ENCODE peak calls at places on chromosome 21, in six cellular contexts. B is uterus, R is pancreas, V is tibial nerve, K is IMR-90, P is Panc1. L is an unnamed sample. For H3K36me3, the result is how much of the 10 kb centered on the place peaks cover.

GRCh38 chr21:33230518-33231324 is 983 bp downstream of the IFNAR2 start:
- DNase-seq in B (peak), R (peak), V (no peak), K (peak), P (no peak), L (peak)

GRCh38 chr21:38721055-38721454 is 84.7 kb upstream of the ETS2 start:
- DNase-seq in B (no peak), R (no peak), V (no peak), K (no peak), P (no peak), L (no peak)

GRCh38 chr21:26473471-26473870 is 99.6 kb downstream of the CYYR1 start:
- DNase-seq in B (no peak), R (no peak), V (no peak), K (no peak), P (no peak), L (no peak)

GRCh38 chr21:41247561-41247968 is 69.0 kb upstream of the FAM3B start:
- DNase-seq in B (no peak), R (peak), V (no peak), K (peak), P (no peak), L (no peak)

GRCh38 chr21:38950388-38951094 is 144.8 kb downstream of the ETS2 start:
- DNase-seq in B (peak), R (no peak), V (no peak), K (peak), P (no peak), L (no peak)

GRCh38 chr21:31908106-31909031 is 35.5 kb downstream of the HUNK start:
- DNase-seq in B (peak), R (peak), V (no peak), K (peak), P (no peak), L (no peak)

GRCh38 chr21:15058718-15059316 is 6.0 kb downstream of the NRIP1 start:
- DNase-seq in B (no peak), R (no peak), V (no peak), K (peak), P (no peak), L (no peak)

GRCh38 chr21:32203877-32204480 is 74.9 kb downstream of the MIS18A start:
- DNase-seq in B (no peak), R (no peak), V (no peak), K (no peak), P (no peak), L (no peak)

GRCh38 chr21:15592271-15592860 is 137.4 kb upstream of the USP25 start:
- DNase-seq in B (no peak), R (no peak), V (no peak), K (peak), P (peak), L (no peak)

GRCh38 chr21:39518055-39518844 is 66.5 kb downstream of the SH3BGR start:
- DNase-seq in B (peak), R (peak), V (no peak), K (peak), P (peak), L (no peak)

GRCh38 chr21:25885880-25886279 is 151.1 kb downstream of the GABPA start:
- DNase-seq in B (no peak), R (no peak), V (no peak), K (no peak), P (no peak), L (no peak)

GRCh38 chr21:20802201-20802600 is 196.0 kb upstream of the NCAM2 start:
- DNase-seq in B (no peak), R (no peak), V (no peak), K (no peak), P (no peak), L (no peak)

GRCh38 chr21:20997633-20998455 is at the start of gene NCAM2:
- DNase-seq in B (peak), R (peak), V (peak), K (peak), P (no peak), L (peak)

GRCh38 chr21:31497939-31498338 is 153.9 kb upstream of the TIAM1 start:
- DNase-seq in B (no peak), R (no peak), V (no peak), K (no peak), P (no peak), L (no peak)

GRCh38 chr21:30349572-30349971 is 1.2 kb upstream of the KRTAP23-1 start:
- DNase-seq in B (no peak), R (no peak), V (no peak), K (no peak), P (no peak), L (no peak)

GRCh38 chr21:33402011-33402979 is 918 bp upstream of the IFNGR2 start:
- DNase-seq in B (peak), R (no peak), V (peak), K (peak), P (no peak), L (peak)

GRCh38 chr21:32524010-32524719 is 61.2 kb downstream of the TCP10L start:
- DNase-seq in B (peak), R (no peak), V (no peak), K (peak), P (no peak), L (peak)

GRCh38 chr21:39173999-39174398 is 9.3 kb downstream of the PSMG1 start:
- DNase-seq in B (no peak), R (no peak), V (no peak), K (no peak), P (no peak), L (no peak)

GRCh38 chr21:33036430-33037162 is 10.9 kb downstream of the OLIG2 start:
- DNase-seq in B (no peak), R (no peak), V (no peak), K (peak), P (no peak), L (no peak)

GRCh38 chr21:33543505-33544129 is 779 bp downstream of the SON start:
- DNase-seq in B (no peak), R (peak), V (peak), K (no peak), P (no peak), L (peak)

GRCh38 chr21:41643246-41643966 is 123.4 kb downstream of the RIPK4 start:
- DNase-seq in B (no peak), R (no peak), V (no peak), K (no peak), P (no peak), L (no peak)

GRCh38 chr21:15441999-15442398 is 287.8 kb upstream of the USP25 start:
- DNase-seq in B (no peak), R (no peak), V (no peak), K (no peak), P (no peak), L (no peak)

GRCh38 chr21:38468989-38469388 is 29.3 kb downstream of the ERG start:
- DNase-seq in B (no peak), R (no peak), V (no peak), K (no peak), P (no peak), L (no peak)

GRCh38 chr21:15005391-15005790 is 59.4 kb downstream of the NRIP1 start:
- DNase-seq in B (peak), R (no peak), V (no peak), K (peak), P (no peak), L (no peak)

GRCh38 chr21:38917045-38917774 is 111.5 kb downstream of the ETS2 start:
- DNase-seq in B (peak), R (no peak), V (no peak), K (no peak), P (no peak), L (no peak)

GRCh38 chr21:39006653-39007417 is 176.4 kb downstream of the PSMG1 start:
- DNase-seq in B (peak), R (no peak), V (peak), K (no peak), P (no peak), L (peak)

GRCh38 chr21:36693144-36694040 is 5.5 kb upstream of the SIM2 start:
- DNase-seq in B (no peak), R (no peak), V (no peak), K (no peak), P (no peak), L (no peak)

GRCh38 chr21:26756491-26757159 is 88.6 kb downstream of the ADAMTS1 start:
- DNase-seq in B (no peak), R (no peak), V (no peak), K (peak), P (no peak), L (no peak)

GRCh38 chr21:41186763-41187536 is 19.0 kb downstream of the BACE2 start:
- DNase-seq in B (no peak), R (no peak), V (no peak), K (no peak), P (no peak), L (no peak)

GRCh38 chr21:38661296-38662223 is 144.2 kb upstream of the ETS2 start:
- DNase-seq in B (peak), R (no peak), V (no peak), K (peak), P (no peak), L (peak)

GRCh38 chr21:41623945-41624344 is 116.0 kb upstream of the TMPRSS2 start:
- DNase-seq in B (no peak), R (no peak), V (no peak), K (no peak), P (no peak), L (no peak)

GRCh38 chr21:23218667-23219066 is 2220.5 kb downstream of the NCAM2 start:
- DNase-seq in B (no peak), R (no peak), V (no peak), K (no peak), P (no peak), L (no peak)

GRCh38 chr21:38999148-38999547 is 184.1 kb downstream of the PSMG1 start:
- DNase-seq in B (no peak), R (no peak), V (no peak), K (peak), P (no peak), L (no peak)

DNA sequence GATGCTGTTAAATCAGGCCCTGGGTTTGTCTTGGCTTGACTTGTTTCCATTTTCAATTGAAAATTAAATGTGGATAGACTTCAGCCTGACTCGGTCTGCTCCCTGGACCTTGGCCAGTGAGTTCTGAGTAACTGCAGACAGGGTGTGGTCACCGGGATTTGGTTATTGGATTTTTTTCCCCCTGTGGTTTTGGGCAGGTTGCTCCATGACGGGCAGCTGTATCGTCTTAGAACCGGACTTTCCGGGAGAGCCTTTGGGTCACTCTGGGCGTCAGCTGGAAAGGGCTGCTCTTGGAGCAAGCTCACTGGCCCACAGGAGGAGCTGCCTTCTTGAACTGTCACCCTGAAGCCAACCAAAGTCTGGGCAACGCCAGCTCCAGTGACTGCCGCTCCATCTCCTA is 75.0 kb downstream of the CLIC6 start:
- DNase-seq in B (no peak), R (peak), V (peak), K (peak), P (no peak), L (peak)
- H3K27ac ChIP-seq in B (no peak), R (no peak), V (no peak), K (no peak), P (no peak), L (no peak)

GRCh38 chr21:46393941-46394818 is 64.5 kb upstream of the DIP2A start:
- DNase-seq in B (no peak), R (no peak), V (no peak), K (no peak), P (no peak), L (no peak)

GRCh38 chr21:46391773-46392172 is 66.9 kb upstream of the DIP2A start:
- DNase-seq in B (no peak), R (no peak), V (no peak), K (no peak), P (no peak), L (no peak)

GRCh38 chr21:46392921-46393320 is 65.8 kb upstream of the DIP2A start:
- DNase-seq in B (peak), R (no peak), V (peak), K (peak), P (no peak), L (peak)

GRCh38 chr21:46394819-46395152 is 63.9 kb upstream of the DIP2A start:
- DNase-seq in B (no peak), R (no peak), V (no peak), K (no peak), P (no peak), L (no peak)

DNA sequence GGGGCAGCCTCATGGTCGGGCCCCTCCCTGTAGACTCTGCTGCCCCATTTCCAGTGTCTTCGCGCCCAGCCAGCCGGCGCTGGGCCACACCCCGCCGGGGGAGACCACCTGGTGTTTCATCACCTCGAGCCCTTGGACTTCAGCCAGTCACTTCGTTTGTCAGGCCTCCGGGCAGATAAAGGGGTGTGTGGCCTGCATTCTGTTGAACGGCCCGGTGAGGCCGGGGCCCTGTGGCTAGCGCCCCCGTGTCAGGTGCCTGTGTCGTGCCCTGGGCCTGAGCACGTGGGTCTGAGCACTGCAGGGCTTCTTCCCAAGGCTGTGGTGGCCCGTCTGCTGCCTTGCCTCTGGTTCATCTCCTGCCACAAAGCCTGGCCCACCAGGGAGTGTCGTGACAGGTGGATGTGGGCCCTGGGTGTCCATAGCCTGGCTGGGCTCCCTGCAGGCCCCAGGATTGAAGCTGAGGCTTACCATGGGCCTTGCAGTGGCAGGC is 65.2 kb upstream of the DIP2A start:
- DNase-seq in B (peak), R (no peak), V (no peak), K (no peak), P (no peak), L (peak)
- H3K36me3 ChIP-seq in B (under half), R (under half), V (under half), K (under half), P (under half), L (under half)

DNA sequence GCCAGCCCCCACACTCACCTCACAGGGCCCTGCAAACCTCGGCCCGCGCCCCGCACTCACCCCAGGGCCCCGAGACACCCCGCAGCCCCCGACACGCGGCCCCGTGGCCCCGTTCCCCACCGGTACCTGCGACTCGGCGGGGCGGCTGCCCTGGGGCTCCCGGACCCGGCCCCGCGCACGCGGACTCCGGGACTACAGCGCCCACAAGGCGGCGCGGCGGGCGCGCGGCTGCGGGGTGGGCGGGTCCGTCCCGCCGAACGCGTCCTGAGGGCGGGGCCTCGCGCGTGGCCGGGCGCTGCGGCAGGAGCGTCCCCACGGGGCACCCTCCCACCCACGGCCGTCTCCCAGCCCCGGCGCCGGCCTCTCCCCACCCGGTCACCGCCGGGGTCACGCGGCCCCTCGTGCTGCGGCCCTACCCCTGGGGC is at the start of gene SLC19A1:
- DNase-seq in B (peak), R (peak), V (no peak), K (peak), P (no peak), L (peak)
- H3K27ac ChIP-seq in B (peak), R (no peak), V (peak), K (peak), P (peak), L (no peak)

GRCh38 chr21:45215214-45215613 is 72.5 kb downstream of the POFUT2 start:
- DNase-seq in B (no peak), R (no peak), V (no peak), K (no peak), P (no peak), L (no peak)
- H3K36me3 ChIP-seq in B (under half), R (under half), V (under half), K (under half), P (under half), L (under half)

GRCh38 chr21:27802816-27803475 is 836.1 kb upstream of the ADAMTS5 start:
- DNase-seq in B (peak), R (peak), V (no peak), K (peak), P (no peak), L (no peak)
- H3K27ac ChIP-seq in B (no peak), R (no peak), V (no peak), K (no peak), P (no peak), L (no peak)

GRCh38 chr21:19724081-19724480 is 1274.1 kb upstream of the NCAM2 start:
- DNase-seq in B (no peak), R (no peak), V (no peak), K (no peak), P (no peak), L (no peak)
- H3K36me3 ChIP-seq in B (under half), R (under half), V (under half), K (under half), P (under half), L (under half)

GRCh38 chr21:29194342-29194741 is 63.9 kb downstream of the MAP3K7CL start:
- DNase-seq in B (no peak), R (no peak), V (no peak), K (no peak), P (no peak), L (no peak)
- H3K27ac ChIP-seq in B (no peak), R (no peak), V (no peak), K (no peak), P (no peak), L (no peak)

GRCh38 chr21:45994086-45994661 is 12.6 kb downstream of the COL6A1 start:
- DNase-seq in B (no peak), R (no peak), V (peak), K (no peak), P (no peak), L (peak)

GRCh38 chr21:45995686-45996179 is 14.2 kb downstream of the COL6A1 start:
- DNase-seq in B (peak), R (no peak), V (peak), K (no peak), P (no peak), L (peak)

GRCh38 chr21:45993210-45994085 is 11.9 kb downstream of the COL6A1 start:
- DNase-seq in B (peak), R (no peak), V (peak), K (no peak), P (no peak), L (peak)

GRCh38 chr21:45996311-45997204 is 15.0 kb downstream of the COL6A1 start:
- DNase-seq in B (peak), R (no peak), V (no peak), K (no peak), P (no peak), L (peak)

GRCh38 chr21:45994738-45995685 is 13.4 kb downstream of the COL6A1 start:
- DNase-seq in B (peak), R (no peak), V (peak), K (no peak), P (no peak), L (peak)
- H3K36me3 ChIP-seq in B (under half), R (under half), V (under half), K (half or more), P (under half), L (half or more)

DNA sequence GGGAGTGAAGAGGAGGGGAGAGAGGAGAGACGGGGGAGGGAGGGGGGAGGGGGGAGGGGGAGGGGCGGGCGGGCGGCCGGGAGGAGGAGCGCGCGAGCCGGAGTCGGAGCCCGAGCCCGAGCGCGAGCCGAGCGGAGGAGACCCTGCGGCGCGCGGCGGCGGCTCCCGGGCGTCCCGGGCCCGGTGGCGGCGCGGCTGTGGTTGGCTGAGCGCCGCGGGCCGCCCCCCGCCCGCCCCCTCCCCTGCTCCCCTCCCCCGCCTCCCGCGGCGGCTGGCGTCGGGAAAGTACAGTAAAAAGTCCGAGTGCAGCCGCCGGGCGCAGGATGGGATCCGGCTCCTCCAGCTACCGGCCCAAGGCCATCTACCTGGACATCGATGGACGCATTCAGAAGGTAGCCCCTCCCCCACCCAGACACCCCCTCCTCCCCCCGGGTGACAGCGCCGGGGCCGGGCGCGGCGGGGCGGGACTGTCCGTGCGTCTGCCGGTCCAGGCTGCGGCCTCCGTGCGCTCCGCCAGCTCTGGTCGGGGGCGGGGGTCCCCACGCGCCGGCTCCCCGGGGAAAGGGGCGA is at the start of gene PDE9A:
- DNase-seq in B (peak), R (peak), V (no peak), K (no peak), P (no peak), L (peak)
- H3K27ac ChIP-seq in B (peak), R (peak), V (peak), K (no peak), P (no peak), L (peak)

L was measured in heart left ventricle.